ENCODE peak calls at places on chromosomes 3 and 15, in seven cellular contexts. One of them, this sample, is unnamed.

GRCh38 chr3:71962561-71963240 is 177.8 kb upstream of the PROK2 start:
- DNase-seq in mesendoderm: peak; percentile 64
- DNase-seq in neuronal stem cell: no peak
- DNase-seq in IMR-90: peak; percentile 23
- DNase-seq in trophoblast cell: no peak
- DNase-seq in mesenchymal stem cell: no peak
- DNase-seq in H1: no peak
- DNase-seq in this sample: no peak

GRCh38 chr3:54777141-54777540 is 150.7 kb downstream of the LRTM1 start:
- DNase-seq in mesendoderm: no peak
- DNase-seq in neuronal stem cell: no peak
- DNase-seq in IMR-90: no peak
- DNase-seq in trophoblast cell: no peak
- DNase-seq in mesenchymal stem cell: no peak
- DNase-seq in H1: peak; percentile 4
- DNase-seq in this sample: no peak

GRCh38 chr3:32224047-32224446 is 14.4 kb upstream of the CMTM8 start:
- DNase-seq in mesendoderm: no peak
- DNase-seq in neuronal stem cell: no peak
- DNase-seq in IMR-90: no peak
- DNase-seq in trophoblast cell: no peak
- DNase-seq in mesenchymal stem cell: no peak
- DNase-seq in H1: no peak
- DNase-seq in this sample: no peak

GRCh38 chr3:189664311-189664710 is 33.1 kb downstream of the TP63 start:
- DNase-seq in mesendoderm: peak; percentile 34
- DNase-seq in neuronal stem cell: no peak
- DNase-seq in IMR-90: peak; percentile 96
- DNase-seq in trophoblast cell: peak; percentile 51
- DNase-seq in mesenchymal stem cell: peak; percentile 80
- DNase-seq in H1: no peak
- DNase-seq in this sample: no peak

GRCh38 chr3:156304406-156304805 is 184.0 kb downstream of the KCNAB1 start:
- DNase-seq in mesendoderm: no peak
- DNase-seq in neuronal stem cell: no peak
- DNase-seq in IMR-90: peak; percentile 60
- DNase-seq in trophoblast cell: no peak
- DNase-seq in mesenchymal stem cell: peak; percentile 5
- DNase-seq in H1: no peak
- DNase-seq in this sample: no peak

GRCh38 chr3:114872056-114872455 is 275.0 kb downstream of the ZBTB20 start:
- DNase-seq in mesendoderm: no peak
- DNase-seq in neuronal stem cell: no peak
- DNase-seq in IMR-90: peak; percentile 16
- DNase-seq in trophoblast cell: no peak
- DNase-seq in mesenchymal stem cell: peak; percentile 76
- DNase-seq in H1: no peak
- DNase-seq in this sample: no peak

GRCh38 chr3:20104167-20104661 is 64.0 kb downstream of the KAT2B start:
- DNase-seq in mesendoderm: peak; percentile 38
- DNase-seq in neuronal stem cell: no peak
- DNase-seq in IMR-90: no peak
- DNase-seq in trophoblast cell: peak; percentile 89
- DNase-seq in mesenchymal stem cell: no peak
- DNase-seq in H1: no peak
- DNase-seq in this sample: no peak

GRCh38 chr15:36911322-36911944 is 188.9 kb downstream of the MEIS2 start:
- DNase-seq in mesendoderm: no peak
- DNase-seq in neuronal stem cell: no peak
- DNase-seq in IMR-90: peak; percentile 88
- DNase-seq in trophoblast cell: no peak
- DNase-seq in mesenchymal stem cell: peak; percentile 81
- DNase-seq in H1: no peak
- DNase-seq in this sample: no peak

GRCh38 chr3:79140718-79141117 is 627.1 kb downstream of the ROBO1 start:
- DNase-seq in mesendoderm: peak; percentile 3
- DNase-seq in neuronal stem cell: no peak
- DNase-seq in IMR-90: peak; percentile 72
- DNase-seq in trophoblast cell: no peak
- DNase-seq in mesenchymal stem cell: peak; percentile 60
- DNase-seq in H1: no peak
- DNase-seq in this sample: no peak

GRCh38 chr15:55824857-55825613 is 82.1 kb upstream of the PRTG start:
- DNase-seq in mesendoderm: peak; percentile 57
- DNase-seq in neuronal stem cell: no peak
- DNase-seq in IMR-90: no peak
- DNase-seq in trophoblast cell: no peak
- DNase-seq in mesenchymal stem cell: no peak
- DNase-seq in H1: no peak
- DNase-seq in this sample: no peak

DNA sequence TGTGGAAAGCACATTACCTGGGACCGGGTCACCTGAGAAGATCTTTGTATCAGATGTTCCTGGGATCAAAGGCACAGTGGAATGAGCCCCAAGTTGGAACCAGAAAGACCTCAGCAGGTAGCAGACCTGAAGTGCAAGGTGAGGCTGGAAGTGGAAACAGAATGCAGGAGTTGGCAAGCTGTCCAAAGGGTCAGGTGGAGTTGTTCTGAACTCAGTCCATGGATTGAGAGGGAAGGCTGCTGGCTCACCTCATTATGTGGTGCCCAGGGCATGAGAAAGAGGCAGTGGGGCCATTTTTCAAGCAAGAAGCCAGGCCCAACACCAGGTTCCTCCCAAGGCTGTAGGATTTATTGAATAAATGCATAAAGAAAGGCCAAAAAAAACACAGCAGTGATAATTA is 49.3 kb downstream of the TMEM266 start:
- DNase-seq in mesendoderm: no peak
- DNase-seq in neuronal stem cell: no peak
- DNase-seq in IMR-90: no peak
- DNase-seq in trophoblast cell: no peak
- DNase-seq in mesenchymal stem cell: no peak
- DNase-seq in H1: no peak
- DNase-seq in this sample: no peak
- H2BK120ac ChIP-seq in mesendoderm: no peak overlapping the region
- H2BK120ac ChIP-seq in neuronal stem cell: no peak overlapping the region
- H2BK120ac ChIP-seq in IMR-90: no peak overlapping the region
- H2BK120ac ChIP-seq in trophoblast cell: no peak overlapping the region
- H2BK120ac ChIP-seq in mesenchymal stem cell: no peak overlapping the region
- H2BK120ac ChIP-seq in H1: no peak overlapping the region
- H2BK120ac ChIP-seq in this sample: no peak overlapping the region

GRCh38 chr3:196800742-196801141 is 61.1 kb downstream of the PAK2 start:
- DNase-seq in mesendoderm: no peak
- DNase-seq in neuronal stem cell: no peak
- DNase-seq in IMR-90: no peak
- DNase-seq in trophoblast cell: no peak
- DNase-seq in mesenchymal stem cell: no peak
- DNase-seq in H1: no peak
- DNase-seq in this sample: no peak
- H2BK120ac ChIP-seq in mesendoderm: no peak overlapping the region
- H2BK120ac ChIP-seq in neuronal stem cell: no peak overlapping the region
- H2BK120ac ChIP-seq in IMR-90: no peak overlapping the region
- H2BK120ac ChIP-seq in trophoblast cell: no peak overlapping the region
- H2BK120ac ChIP-seq in mesenchymal stem cell: no peak overlapping the region
- H2BK120ac ChIP-seq in H1: no peak overlapping the region
- H2BK120ac ChIP-seq in this sample: no peak overlapping the region

GRCh38 chr3:77825045-77825827 is 785.3 kb downstream of the ROBO2 start:
- DNase-seq in mesendoderm: peak; percentile 21
- DNase-seq in neuronal stem cell: no peak
- DNase-seq in IMR-90: peak; percentile 50
- DNase-seq in trophoblast cell: peak; percentile 22
- DNase-seq in mesenchymal stem cell: peak; percentile 92
- DNase-seq in H1: no peak
- DNase-seq in this sample: no peak
- H2BK120ac ChIP-seq in mesendoderm: no peak overlapping the region
- H2BK120ac ChIP-seq in neuronal stem cell: no peak overlapping the region
- H2BK120ac ChIP-seq in IMR-90: no peak overlapping the region
- H2BK120ac ChIP-seq in trophoblast cell: no peak overlapping the region
- H2BK120ac ChIP-seq in mesenchymal stem cell: peak overlapping the region; percentile 39
- H2BK120ac ChIP-seq in H1: no peak overlapping the region
- H2BK120ac ChIP-seq in this sample: no peak overlapping the region

GRCh38 chr3:69872783-69873378 is 126.7 kb upstream of the SAMMSON start:
- DNase-seq in mesendoderm: no peak
- DNase-seq in neuronal stem cell: no peak
- DNase-seq in IMR-90: peak; percentile 60
- DNase-seq in trophoblast cell: no peak
- DNase-seq in mesenchymal stem cell: peak; percentile 28
- DNase-seq in H1: no peak
- DNase-seq in this sample: no peak
- H2BK120ac ChIP-seq in mesendoderm: no peak overlapping the region
- H2BK120ac ChIP-seq in neuronal stem cell: no peak overlapping the region
- H2BK120ac ChIP-seq in IMR-90: peak overlapping the region; percentile 75
- H2BK120ac ChIP-seq in trophoblast cell: no peak overlapping the region
- H2BK120ac ChIP-seq in mesenchymal stem cell: no peak overlapping the region
- H2BK120ac ChIP-seq in H1: no peak overlapping the region
- H2BK120ac ChIP-seq in this sample: no peak overlapping the region

This sample was measured in H9.